ENCODE peak calls at places on chromosomes 13 and 19, in four cellular contexts. A is stomach, G is IMR-90, J is endothelial cell of umbilical vein. B is an unnamed sample. For H3K4me1, the result is how much of the 10 kb centered on the place peaks cover.

GRCh38 chr19:6509118-6509971 is 7.2 kb upstream of the TUBB4A start:
- DNase-seq in A (peak), G (no peak), J (no peak), B (no peak)

GRCh38 chr13:77751513-77752456 is 54.3 kb downstream of the SLAIN1 start:
- DNase-seq in A (no peak), G (peak), J (peak), B (no peak)

GRCh38 chr13:42398542-42398941 is 126.6 kb downstream of the AKAP11 start:
- DNase-seq in A (no peak), G (no peak), J (no peak), B (no peak)

GRCh38 chr13:35471466-35472307 is 4.8 kb downstream of the MAB21L1 start:
- DNase-seq in A (no peak), G (no peak), J (no peak), B (no peak)

GRCh38 chr13:34678154-34678553 is 263.9 kb upstream of the NBEA start:
- DNase-seq in A (no peak), G (no peak), J (peak), B (no peak)

GRCh38 chr13:47897411-47898050 is 103.5 kb downstream of the SUCLA2 start:
- DNase-seq in A (no peak), G (peak), J (no peak), B (no peak)

GRCh38 chr13:55566334-55566733 is 1574.4 kb upstream of the PRR20A start:
- DNase-seq in A (no peak), G (no peak), J (no peak), B (no peak)

GRCh38 chr19:23699521-23699860 is 12.5 kb upstream of the ZNF675 start:
- DNase-seq in A (no peak), G (no peak), J (no peak), B (no peak)

GRCh38 chr19:29400917-29401711 is 124.7 kb upstream of the VSTM2B start:
- DNase-seq in A (no peak), G (no peak), J (no peak), B (no peak)

GRCh38 chr13:38875186-38875875 is 115.3 kb downstream of the STOML3 start:
- DNase-seq in A (no peak), G (no peak), J (no peak), B (no peak)

GRCh38 chr13:31627097-31627496 is 112.2 kb upstream of the RXFP2 start:
- DNase-seq in A (no peak), G (peak), J (no peak), B (no peak)

GRCh38 chr19:35963514-35963913 is 27.3 kb downstream of the LRFN3 start:
- DNase-seq in A (no peak), G (peak), J (peak), B (no peak)

GRCh38 chr13:51576754-51577153 is 7.5 kb upstream of the WDFY2 start:
- DNase-seq in A (no peak), G (no peak), J (no peak), B (no peak)

GRCh38 chr19:18167975-18168645 is 5.5 kb upstream of the IFI30 start:
- DNase-seq in A (peak), G (peak), J (peak), B (no peak)

GRCh38 chr13:111248822-111249221 is 71.6 kb upstream of the TEX29 start:
- DNase-seq in A (no peak), G (no peak), J (no peak), B (no peak)

GRCh38 chr13:106121173-106121754 is 414.2 kb downstream of the EFNB2 start:
- DNase-seq in A (no peak), G (no peak), J (peak), B (no peak)

DNA sequence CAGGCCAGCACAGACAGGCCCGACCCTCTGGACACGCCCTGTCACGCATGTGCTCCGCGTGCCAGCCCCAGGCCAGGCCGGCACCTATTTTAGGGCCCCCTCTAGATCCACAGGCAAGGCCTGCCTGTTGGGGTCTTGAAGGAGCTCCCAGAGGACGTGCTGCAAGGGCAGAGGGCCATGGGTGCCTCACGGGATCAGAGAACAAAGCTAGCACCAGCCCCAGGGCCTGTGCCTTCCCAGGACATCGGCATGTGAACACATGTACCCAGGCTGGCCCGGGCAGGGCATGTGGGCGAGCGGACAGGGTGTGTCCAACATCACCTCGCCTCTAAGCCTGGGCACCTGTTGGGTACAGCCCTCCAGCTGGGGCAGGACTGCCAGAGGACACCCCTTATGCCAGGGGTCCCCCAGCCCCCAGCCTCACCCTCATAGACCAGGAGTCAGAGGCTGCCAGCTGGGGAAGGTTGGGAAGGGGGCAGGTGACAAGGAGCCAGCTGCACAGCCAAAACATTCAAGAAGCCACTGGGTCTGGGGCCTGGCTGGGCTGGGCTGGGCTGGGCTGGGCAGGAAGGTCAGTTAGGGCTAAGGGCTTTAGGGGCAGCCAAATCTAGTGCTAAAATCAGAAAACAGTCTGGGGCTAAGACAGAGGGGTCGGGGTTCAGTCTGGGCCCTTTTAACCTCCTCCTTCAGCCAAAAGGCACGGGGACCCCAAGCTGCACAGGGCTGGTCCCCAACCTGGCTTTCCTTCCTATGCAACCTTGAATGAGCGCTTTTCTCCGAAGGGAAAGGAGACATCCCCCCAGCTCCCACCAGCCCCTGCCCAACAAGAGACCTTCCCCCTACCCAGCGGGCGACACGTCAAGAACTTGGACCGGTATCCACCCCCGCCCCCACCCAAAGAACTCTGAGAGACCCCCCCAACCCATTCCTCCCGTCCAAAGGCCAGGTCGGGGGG is 35.3 kb upstream of the NANOS3 start:
- DNase-seq in A (peak), G (no peak), J (no peak), B (no peak)
- H3K4me1 ChIP-seq in A (half or more), G (under half), J (under half), B (half or more)

DNA sequence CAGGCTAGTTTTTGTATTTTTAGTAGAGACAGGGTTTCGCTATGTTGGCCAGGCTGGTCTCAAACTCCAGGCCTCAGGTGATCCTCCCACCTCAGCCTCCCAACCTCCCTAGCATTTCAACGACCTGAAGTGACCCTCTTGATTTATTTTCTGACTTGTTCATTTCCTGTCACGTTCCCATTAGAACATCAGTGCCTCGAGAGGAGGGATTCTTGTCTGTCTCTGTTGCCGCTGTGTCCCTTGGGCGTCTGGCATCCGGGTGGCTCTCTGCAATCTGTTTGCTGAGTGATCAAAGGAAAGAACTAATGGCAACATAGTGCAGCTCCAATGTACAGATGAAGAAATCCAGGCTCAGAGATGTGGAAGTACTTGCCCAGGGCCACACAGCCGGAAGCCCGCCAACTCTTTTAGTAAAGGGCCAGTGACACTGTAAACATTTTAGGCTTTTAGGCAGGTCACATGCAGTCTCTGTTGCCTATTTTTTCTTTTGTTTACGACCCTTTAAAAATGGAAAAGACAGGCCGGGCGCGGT is 47.5 kb downstream of the NFIC start:
- DNase-seq in A (no peak), G (no peak), J (no peak), B (no peak)
- H3K27ac ChIP-seq in A (peak), G (no peak), J (no peak), B (peak)

GRCh38 chr19:49441210-49441959 is at the start of gene SLC17A7:
- DNase-seq in A (no peak), G (no peak), J (no peak), B (no peak)

GRCh38 chr19:49442354-49442753 is 1.0 kb upstream of the SLC17A7 start:
- DNase-seq in A (no peak), G (no peak), J (no peak), B (no peak)

GRCh38 chr19:49441960-49442350 is 628 bp upstream of the SLC17A7 start:
- DNase-seq in A (no peak), G (no peak), J (no peak), B (no peak)

GRCh38 chr19:49442793-49443365 is 1.6 kb upstream of the SLC17A7 start:
- DNase-seq in A (peak), G (peak), J (peak), B (peak)

GRCh38 chr19:49443366-49444099 is 2.2 kb upstream of the SLC17A7 start:
- DNase-seq in A (peak), G (peak), J (peak), B (peak)
- TF ChIP-seq POLR2A in A (no peak), G (no peak), J (no peak), B (no peak)

GRCh38 chr19:16366056-16366432 is 41.4 kb downstream of the KLF2 start:
- DNase-seq in A (no peak), G (no peak), J (no peak), B (no peak)

GRCh38 chr19:16366433-16367268 is 42.0 kb downstream of the KLF2 start:
- DNase-seq in A (no peak), G (no peak), J (no peak), B (no peak)

GRCh38 chr19:16363852-16364230 is 39.2 kb downstream of the KLF2 start:
- DNase-seq in A (no peak), G (no peak), J (no peak), B (no peak)

GRCh38 chr19:16364231-16364865 is 39.7 kb downstream of the KLF2 start:
- DNase-seq in A (no peak), G (no peak), J (no peak), B (no peak)

GRCh38 chr19:16365300-16365996 is 40.8 kb downstream of the KLF2 start:
- DNase-seq in A (no peak), G (no peak), J (no peak), B (no peak)
- H3K4me1 ChIP-seq in A (half or more), G (under half), J (under half), B (under half)

GRCh38 chr13:39938591-39938990 is 283.1 kb downstream of the COG6 start:
- DNase-seq in A (no peak), G (no peak), J (no peak), B (no peak)

GRCh38 chr13:39930060-39930459 is 274.6 kb downstream of the COG6 start:
- DNase-seq in A (no peak), G (no peak), J (no peak), B (no peak)

GRCh38 chr13:39931505-39931904 is 276.0 kb downstream of the COG6 start:
- DNase-seq in A (no peak), G (no peak), J (no peak), B (no peak)

GRCh38 chr13:39930544-39931444 is 275.3 kb downstream of the COG6 start:
- DNase-seq in A (no peak), G (no peak), J (no peak), B (no peak)

GRCh38 chr13:39935155-39935554 is 279.7 kb downstream of the COG6 start:
- DNase-seq in A (no peak), G (no peak), J (no peak), B (no peak)
- H3K27ac ChIP-seq in A (no peak), G (no peak), J (no peak), B (no peak)

GRCh38 chr19:19405919-19406877 is 723 bp downstream of the GATAD2A start:
- DNase-seq in A (peak), G (peak), J (peak), B (no peak)

GRCh38 chr19:19409235-19410030 is 4.0 kb downstream of the GATAD2A start:
- DNase-seq in A (no peak), G (no peak), J (no peak), B (no peak)

GRCh38 chr19:19404879-19405860 is at the start of gene GATAD2A:
- DNase-seq in A (peak), G (peak), J (peak), B (peak)

GRCh38 chr19:19407640-19407933 is 2.1 kb downstream of the GATAD2A start:
- DNase-seq in A (no peak), G (no peak), J (no peak), B (no peak)

GRCh38 chr19:19406878-19407639 is 1.6 kb downstream of the GATAD2A start:
- DNase-seq in A (peak), G (peak), J (peak), B (no peak)
- TF ChIP-seq POLR2A in A (no peak), G (peak), J (no peak), B (no peak)

B was measured in esophagus squamous epithelium.